ENCODE peak calls at places on chromosomes 2 and 18, in nine cellular contexts. S, H, I, M, K, X, F, G and V are unnamed samples.

GRCh38 chr2:47534179-47534919 is 131.4 kb downstream of the MSH2 start:
- DNase-seq in S (peak), H (peak), I (peak), M (no peak), K (no peak), X (peak), F (peak), G (no peak), V (no peak)

GRCh38 chr2:233992481-233993217 is 57.9 kb upstream of the SPP2 start:
- DNase-seq in S (no peak), H (no peak), I (no peak), M (no peak), K (no peak), X (no peak), F (no peak), G (no peak), V (no peak)

GRCh38 chr18:55343396-55344073 is 244.5 kb downstream of the TCF4 start:
- DNase-seq in S (no peak), H (peak), I (peak), M (no peak), K (no peak), X (no peak), F (peak), G (peak), V (no peak)

GRCh38 chr2:88230912-88231311 is 60.8 kb downstream of the THNSL2 start:
- DNase-seq in S (no peak), H (no peak), I (no peak), M (no peak), K (no peak), X (no peak), F (no peak), G (no peak), V (no peak)

GRCh38 chr2:70995227-70995729 is 605 bp upstream of the TEX261 start:
- DNase-seq in S (no peak), H (no peak), I (peak), M (peak), K (no peak), X (no peak), F (peak), G (peak), V (peak)

GRCh38 chr2:202771741-202772470 is 99.7 kb downstream of the ICA1L start:
- DNase-seq in S (no peak), H (peak), I (peak), M (no peak), K (no peak), X (no peak), F (peak), G (no peak), V (no peak)

GRCh38 chr2:199764273-199764800 is 86.7 kb downstream of the FTCDNL1 start:
- DNase-seq in S (no peak), H (no peak), I (no peak), M (no peak), K (no peak), X (no peak), F (no peak), G (no peak), V (no peak)

GRCh38 chr2:232204457-232204931 is 174.1 kb upstream of the ALPP start:
- DNase-seq in S (no peak), H (peak), I (no peak), M (no peak), K (no peak), X (no peak), F (peak), G (no peak), V (peak)

GRCh38 chr2:101012706-101013181 is 10.7 kb downstream of the RPL31 start:
- DNase-seq in S (no peak), H (peak), I (peak), M (peak), K (no peak), X (no peak), F (peak), G (peak), V (peak)